ENCODE peak calls at places on chromosome 18, in nine cellular contexts. One of them, this sample, is unnamed.
A peak's percentile ranks its signal among the peaks of the same experiment; 100 is the strongest.

GRCh38 chr18:53660306-53660705 is 564.2 kb downstream of the MBD2 start:
- DNase-seq in psoas muscle: no peak
- DNase-seq in C1 segment of cervical spinal cord: no peak
- DNase-seq in stimulated activated CD4-positive, alpha-beta T cell treated with anti-CD3 and anti-CD28 coated beads, Interleukin-2, amount 100 ng/mL, for 48 hours: no peak
- DNase-seq in frontal cortex: no peak
- DNase-seq in T-helper 1 cell: no peak
- DNase-seq in naive thymus-derived CD8-positive, alpha-beta T cell: no peak
- DNase-seq in midbrain: no peak
- DNase-seq in brain microvascular endothelial cell: no peak
- DNase-seq in this sample: no peak

GRCh38 chr18:45874501-45875184 is 49.2 kb downstream of the SIGLEC15 start:
- DNase-seq in psoas muscle: no peak
- DNase-seq in C1 segment of cervical spinal cord: no peak
- DNase-seq in stimulated activated CD4-positive, alpha-beta T cell treated with anti-CD3 and anti-CD28 coated beads, Interleukin-2, amount 100 ng/mL, for 48 hours: peak; percentile 50
- DNase-seq in frontal cortex: no peak
- DNase-seq in T-helper 1 cell: peak; percentile 26
- DNase-seq in naive thymus-derived CD8-positive, alpha-beta T cell: peak; percentile 25
- DNase-seq in midbrain: no peak
- DNase-seq in brain microvascular endothelial cell: peak; percentile 42
- DNase-seq in this sample: no peak

GRCh38 chr18:37720706-37721105 is 155.1 kb upstream of the CELF4 start:
- DNase-seq in psoas muscle: no peak
- DNase-seq in C1 segment of cervical spinal cord: no peak
- DNase-seq in stimulated activated CD4-positive, alpha-beta T cell treated with anti-CD3 and anti-CD28 coated beads, Interleukin-2, amount 100 ng/mL, for 48 hours: no peak
- DNase-seq in frontal cortex: no peak
- DNase-seq in T-helper 1 cell: no peak
- DNase-seq in naive thymus-derived CD8-positive, alpha-beta T cell: no peak
- DNase-seq in midbrain: no peak
- DNase-seq in brain microvascular endothelial cell: no peak
- DNase-seq in this sample: no peak

GRCh38 chr18:48894266-48894600 is 56.5 kb downstream of the SMAD7 start:
- DNase-seq in psoas muscle: no peak
- DNase-seq in C1 segment of cervical spinal cord: no peak
- DNase-seq in stimulated activated CD4-positive, alpha-beta T cell treated with anti-CD3 and anti-CD28 coated beads, Interleukin-2, amount 100 ng/mL, for 48 hours: no peak
- DNase-seq in frontal cortex: no peak
- DNase-seq in T-helper 1 cell: no peak
- DNase-seq in naive thymus-derived CD8-positive, alpha-beta T cell: no peak
- DNase-seq in midbrain: no peak
- DNase-seq in brain microvascular endothelial cell: no peak
- DNase-seq in this sample: no peak

GRCh38 chr18:27605107-27605834 is 420.2 kb upstream of the CHST9 start:
- DNase-seq in psoas muscle: no peak
- DNase-seq in C1 segment of cervical spinal cord: peak; percentile 7
- DNase-seq in stimulated activated CD4-positive, alpha-beta T cell treated with anti-CD3 and anti-CD28 coated beads, Interleukin-2, amount 100 ng/mL, for 48 hours: peak; percentile 13
- DNase-seq in frontal cortex: peak; percentile 38
- DNase-seq in T-helper 1 cell: no peak
- DNase-seq in naive thymus-derived CD8-positive, alpha-beta T cell: no peak
- DNase-seq in midbrain: peak; percentile 78
- DNase-seq in brain microvascular endothelial cell: peak; percentile 76
- DNase-seq in this sample: no peak

GRCh38 chr18:77052656-77053309 is 79.8 kb downstream of the MBP start:
- DNase-seq in psoas muscle: no peak
- DNase-seq in C1 segment of cervical spinal cord: peak; percentile 68
- DNase-seq in stimulated activated CD4-positive, alpha-beta T cell treated with anti-CD3 and anti-CD28 coated beads, Interleukin-2, amount 100 ng/mL, for 48 hours: no peak
- DNase-seq in frontal cortex: no peak
- DNase-seq in T-helper 1 cell: no peak
- DNase-seq in naive thymus-derived CD8-positive, alpha-beta T cell: peak; percentile 22
- DNase-seq in midbrain: peak; percentile 60
- DNase-seq in brain microvascular endothelial cell: no peak
- DNase-seq in this sample: no peak

GRCh38 chr18:43129946-43130523 is 14.6 kb upstream of the RIT2 start:
- DNase-seq in psoas muscle: no peak
- DNase-seq in C1 segment of cervical spinal cord: no peak
- DNase-seq in stimulated activated CD4-positive, alpha-beta T cell treated with anti-CD3 and anti-CD28 coated beads, Interleukin-2, amount 100 ng/mL, for 48 hours: no peak
- DNase-seq in frontal cortex: no peak
- DNase-seq in T-helper 1 cell: no peak
- DNase-seq in naive thymus-derived CD8-positive, alpha-beta T cell: no peak
- DNase-seq in midbrain: no peak
- DNase-seq in brain microvascular endothelial cell: peak; percentile 3
- DNase-seq in this sample: no peak

GRCh38 chr18:34444622-34445021 is 219.9 kb upstream of the NOL4 start:
- DNase-seq in psoas muscle: no peak
- DNase-seq in C1 segment of cervical spinal cord: no peak
- DNase-seq in stimulated activated CD4-positive, alpha-beta T cell treated with anti-CD3 and anti-CD28 coated beads, Interleukin-2, amount 100 ng/mL, for 48 hours: no peak
- DNase-seq in frontal cortex: no peak
- DNase-seq in T-helper 1 cell: no peak
- DNase-seq in naive thymus-derived CD8-positive, alpha-beta T cell: no peak
- DNase-seq in midbrain: no peak
- DNase-seq in brain microvascular endothelial cell: no peak
- DNase-seq in this sample: no peak

GRCh38 chr18:25350561-25351201 is 1.3 kb downstream of the ZNF521 start:
- DNase-seq in psoas muscle: peak; percentile 75
- DNase-seq in C1 segment of cervical spinal cord: peak; percentile 57
- DNase-seq in stimulated activated CD4-positive, alpha-beta T cell treated with anti-CD3 and anti-CD28 coated beads, Interleukin-2, amount 100 ng/mL, for 48 hours: no peak
- DNase-seq in frontal cortex: peak; percentile 51
- DNase-seq in T-helper 1 cell: no peak
- DNase-seq in naive thymus-derived CD8-positive, alpha-beta T cell: no peak
- DNase-seq in midbrain: peak; percentile 63
- DNase-seq in brain microvascular endothelial cell: peak; percentile 9
- DNase-seq in this sample: peak; percentile 76

GRCh38 chr18:79726721-79727120 is 47.1 kb downstream of the CTDP1 start:
- DNase-seq in psoas muscle: no peak
- DNase-seq in C1 segment of cervical spinal cord: no peak
- DNase-seq in stimulated activated CD4-positive, alpha-beta T cell treated with anti-CD3 and anti-CD28 coated beads, Interleukin-2, amount 100 ng/mL, for 48 hours: no peak
- DNase-seq in frontal cortex: no peak
- DNase-seq in T-helper 1 cell: no peak
- DNase-seq in naive thymus-derived CD8-positive, alpha-beta T cell: no peak
- DNase-seq in midbrain: no peak
- DNase-seq in brain microvascular endothelial cell: no peak
- DNase-seq in this sample: no peak

GRCh38 chr18:74222710-74223497 is 68.9 kb downstream of the CYB5A start:
- DNase-seq in psoas muscle: no peak
- DNase-seq in C1 segment of cervical spinal cord: no peak
- DNase-seq in stimulated activated CD4-positive, alpha-beta T cell treated with anti-CD3 and anti-CD28 coated beads, Interleukin-2, amount 100 ng/mL, for 48 hours: no peak
- DNase-seq in frontal cortex: no peak
- DNase-seq in T-helper 1 cell: no peak
- DNase-seq in naive thymus-derived CD8-positive, alpha-beta T cell: no peak
- DNase-seq in midbrain: no peak
- DNase-seq in brain microvascular endothelial cell: no peak
- DNase-seq in this sample: no peak

GRCh38 chr18:79413426-79413825 is 17.7 kb downstream of the NFATC1 start:
- DNase-seq in psoas muscle: peak; percentile 41
- DNase-seq in C1 segment of cervical spinal cord: no peak
- DNase-seq in stimulated activated CD4-positive, alpha-beta T cell treated with anti-CD3 and anti-CD28 coated beads, Interleukin-2, amount 100 ng/mL, for 48 hours: no peak
- DNase-seq in frontal cortex: no peak
- DNase-seq in T-helper 1 cell: no peak
- DNase-seq in naive thymus-derived CD8-positive, alpha-beta T cell: no peak
- DNase-seq in midbrain: no peak
- DNase-seq in brain microvascular endothelial cell: no peak
- DNase-seq in this sample: peak; percentile 29

GRCh38 chr18:43060020-43060419 is 55.5 kb downstream of the RIT2 start:
- DNase-seq in psoas muscle: no peak
- DNase-seq in C1 segment of cervical spinal cord: no peak
- DNase-seq in stimulated activated CD4-positive, alpha-beta T cell treated with anti-CD3 and anti-CD28 coated beads, Interleukin-2, amount 100 ng/mL, for 48 hours: no peak
- DNase-seq in frontal cortex: no peak
- DNase-seq in T-helper 1 cell: no peak
- DNase-seq in naive thymus-derived CD8-positive, alpha-beta T cell: no peak
- DNase-seq in midbrain: no peak
- DNase-seq in brain microvascular endothelial cell: peak; percentile 61
- DNase-seq in this sample: no peak

GRCh38 chr18:10455726-10456453 is 1.5 kb downstream of the APCDD1 start:
- DNase-seq in psoas muscle: no peak
- DNase-seq in C1 segment of cervical spinal cord: no peak
- DNase-seq in stimulated activated CD4-positive, alpha-beta T cell treated with anti-CD3 and anti-CD28 coated beads, Interleukin-2, amount 100 ng/mL, for 48 hours: no peak
- DNase-seq in frontal cortex: no peak
- DNase-seq in T-helper 1 cell: no peak
- DNase-seq in naive thymus-derived CD8-positive, alpha-beta T cell: no peak
- DNase-seq in midbrain: no peak
- DNase-seq in brain microvascular endothelial cell: no peak
- DNase-seq in this sample: no peak

GRCh38 chr18:38790303-38790702 is 1224.7 kb upstream of the CELF4 start:
- DNase-seq in psoas muscle: no peak
- DNase-seq in C1 segment of cervical spinal cord: no peak
- DNase-seq in stimulated activated CD4-positive, alpha-beta T cell treated with anti-CD3 and anti-CD28 coated beads, Interleukin-2, amount 100 ng/mL, for 48 hours: no peak
- DNase-seq in frontal cortex: no peak
- DNase-seq in T-helper 1 cell: no peak
- DNase-seq in naive thymus-derived CD8-positive, alpha-beta T cell: no peak
- DNase-seq in midbrain: no peak
- DNase-seq in brain microvascular endothelial cell: no peak
- DNase-seq in this sample: no peak

GRCh38 chr18:46278481-46279465 is 174.6 kb downstream of the HAUS1 start:
- DNase-seq in psoas muscle: no peak
- DNase-seq in C1 segment of cervical spinal cord: no peak
- DNase-seq in stimulated activated CD4-positive, alpha-beta T cell treated with anti-CD3 and anti-CD28 coated beads, Interleukin-2, amount 100 ng/mL, for 48 hours: no peak
- DNase-seq in frontal cortex: no peak
- DNase-seq in T-helper 1 cell: no peak
- DNase-seq in naive thymus-derived CD8-positive, alpha-beta T cell: no peak
- DNase-seq in midbrain: no peak
- DNase-seq in brain microvascular endothelial cell: peak; percentile 83
- DNase-seq in this sample: no peak

GRCh38 chr18:50327983-50328382 is 40.5 kb upstream of the CXXC1 start:
- DNase-seq in psoas muscle: no peak
- DNase-seq in C1 segment of cervical spinal cord: no peak
- DNase-seq in stimulated activated CD4-positive, alpha-beta T cell treated with anti-CD3 and anti-CD28 coated beads, Interleukin-2, amount 100 ng/mL, for 48 hours: no peak
- DNase-seq in frontal cortex: no peak
- DNase-seq in T-helper 1 cell: no peak
- DNase-seq in naive thymus-derived CD8-positive, alpha-beta T cell: no peak
- DNase-seq in midbrain: no peak
- DNase-seq in brain microvascular endothelial cell: no peak
- DNase-seq in this sample: no peak

GRCh38 chr18:53153800-53154199 is 813.8 kb downstream of the DCC start:
- DNase-seq in psoas muscle: no peak
- DNase-seq in C1 segment of cervical spinal cord: no peak
- DNase-seq in stimulated activated CD4-positive, alpha-beta T cell treated with anti-CD3 and anti-CD28 coated beads, Interleukin-2, amount 100 ng/mL, for 48 hours: no peak
- DNase-seq in frontal cortex: no peak
- DNase-seq in T-helper 1 cell: no peak
- DNase-seq in naive thymus-derived CD8-positive, alpha-beta T cell: no peak
- DNase-seq in midbrain: no peak
- DNase-seq in brain microvascular endothelial cell: no peak
- DNase-seq in this sample: no peak

GRCh38 chr18:21264651-21265050 is 22.6 kb downstream of the GREB1L start:
- DNase-seq in psoas muscle: no peak
- DNase-seq in C1 segment of cervical spinal cord: no peak
- DNase-seq in stimulated activated CD4-positive, alpha-beta T cell treated with anti-CD3 and anti-CD28 coated beads, Interleukin-2, amount 100 ng/mL, for 48 hours: no peak
- DNase-seq in frontal cortex: no peak
- DNase-seq in T-helper 1 cell: no peak
- DNase-seq in naive thymus-derived CD8-positive, alpha-beta T cell: no peak
- DNase-seq in midbrain: no peak
- DNase-seq in brain microvascular endothelial cell: no peak
- DNase-seq in this sample: peak; percentile 30

This sample was measured in ovary.